ENCODE peak calls at places on chromosomes 2 and 18, in six cellular contexts. Z is GM23248; V is CD4-positive, CD25-positive, alpha-beta regulatory T cell; J is spleen; T is HCT116; L is K562. K is an unnamed sample. For H3K4me1, the result is how much of the 10 kb centered on the place peaks cover.

GRCh38 chr2:142868281-142868762 is 9.1 kb upstream of the KYNU start:
- DNase-seq in T (no peak), J (peak), V (no peak), L (no peak), Z (peak), K (peak)

GRCh38 chr2:232386740-232387450 is 8.3 kb downstream of the ALPP start:
- DNase-seq in T (no peak), J (no peak), Z (peak), V (no peak), L (no peak), K (no peak)

GRCh38 chr18:21739604-21740473 is 753 bp upstream of the MIB1 start:
- DNase-seq in T (no peak), J (peak), L (peak), Z (no peak), V (no peak), K (peak)

GRCh38 chr2:9243357-9243756 is 36.7 kb downstream of the ASAP2 start:
- DNase-seq in V (no peak), L (no peak), J (no peak), Z (no peak), T (no peak), K (no peak)

GRCh38 chr2:141393214-141393545 is 737.6 kb downstream of the LRP1B start:
- DNase-seq in Z (peak), T (no peak), V (no peak), J (no peak), L (no peak), K (no peak)

GRCh38 chr2:209473930-209474419 is 50.1 kb downstream of the MAP2 start:
- DNase-seq in L (no peak), V (no peak), J (no peak), T (peak), Z (peak), K (no peak)

GRCh38 chr18:1227025-1227424 is 322.4 kb downstream of the ADCYAP1 start:
- DNase-seq in T (no peak), L (no peak), Z (no peak), J (no peak), V (no peak), K (no peak)

GRCh38 chr18:22175326-22175725 is 5.9 kb downstream of the GATA6 start:
- DNase-seq in Z (no peak), T (no peak), L (no peak), V (no peak), J (no peak), K (no peak)

GRCh38 chr2:188819781-188820180 is 154.4 kb upstream of the COL3A1 start:
- DNase-seq in V (no peak), L (no peak), Z (no peak), T (no peak), J (no peak), K (no peak)

GRCh38 chr18:23883277-23883790 is 131.2 kb upstream of the TTC39C start:
- DNase-seq in L (no peak), V (no peak), Z (peak), J (no peak), T (no peak), K (no peak)

GRCh38 chr18:79139206-79139605 is 70.0 kb downstream of the ATP9B start:
- DNase-seq in J (no peak), T (no peak), Z (no peak), V (peak), L (no peak), K (no peak)

GRCh38 chr18:54117853-54118773 is 106.4 kb downstream of the MBD2 start:
- DNase-seq in V (no peak), J (no peak), L (no peak), T (no peak), Z (no peak), K (no peak)

GRCh38 chr2:71610671-71611070 is 157.3 kb downstream of the DYSF start:
- DNase-seq in V (no peak), Z (no peak), J (no peak), L (no peak), T (no peak), K (no peak)

GRCh38 chr18:29652797-29653196 is 1389.7 kb downstream of the DSC3 start:
- DNase-seq in Z (no peak), T (no peak), J (no peak), L (no peak), V (no peak), K (no peak)

GRCh38 chr2:60849165-60849564 is 32.2 kb upstream of the REL start:
- DNase-seq in J (no peak), Z (peak), L (no peak), V (no peak), T (no peak), K (no peak)

GRCh38 chr2:56705713-56706112 is 521.9 kb downstream of the CCDC85A start:
- DNase-seq in V (no peak), L (no peak), Z (no peak), J (no peak), T (no peak), K (no peak)

DNA sequence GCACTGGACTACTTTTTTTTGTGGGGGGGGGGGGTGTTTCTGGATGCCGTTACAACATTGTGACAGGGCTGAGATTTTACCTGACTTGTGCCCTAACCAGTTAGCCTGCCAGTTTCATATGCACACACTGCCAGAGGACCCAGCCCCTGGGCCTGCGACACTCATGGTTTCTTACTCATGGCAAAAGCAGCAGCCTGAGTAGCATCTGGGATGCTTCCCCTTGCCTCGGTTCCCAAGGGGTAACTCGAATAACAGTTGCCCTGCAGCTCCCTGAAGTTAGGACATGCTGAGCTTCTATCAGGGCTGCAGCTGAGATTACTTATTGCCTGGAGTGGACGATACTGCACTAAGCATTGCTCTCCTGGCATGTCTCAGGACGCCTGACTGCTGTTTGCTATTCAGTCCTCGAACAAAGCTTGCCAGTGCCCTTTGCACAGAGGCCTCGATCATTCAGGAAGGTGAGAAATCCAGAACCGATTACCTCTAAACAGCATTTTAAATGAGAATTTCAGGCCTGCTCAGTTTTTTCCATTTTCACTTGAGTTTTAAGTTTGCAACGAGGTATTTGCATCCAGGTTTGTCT is 48.0 kb downstream of the TRPM8 start:
- DNase-seq in J (no peak), Z (no peak), T (no peak), V (no peak), L (no peak), K (no peak)
- H3K4me1 ChIP-seq in J (under half), Z (under half), T (under half), V (under half), L (under half), K (under half)

GRCh38 chr2:64141711-64142405 is 2.4 kb downstream of the PELI1 start:
- DNase-seq in T (no peak), J (no peak), Z (peak), L (no peak), V (peak), K (no peak)
- H3K4me1 ChIP-seq in T (under half), J (half or more), Z (under half), L (under half), V (half or more), K (under half)

DNA sequence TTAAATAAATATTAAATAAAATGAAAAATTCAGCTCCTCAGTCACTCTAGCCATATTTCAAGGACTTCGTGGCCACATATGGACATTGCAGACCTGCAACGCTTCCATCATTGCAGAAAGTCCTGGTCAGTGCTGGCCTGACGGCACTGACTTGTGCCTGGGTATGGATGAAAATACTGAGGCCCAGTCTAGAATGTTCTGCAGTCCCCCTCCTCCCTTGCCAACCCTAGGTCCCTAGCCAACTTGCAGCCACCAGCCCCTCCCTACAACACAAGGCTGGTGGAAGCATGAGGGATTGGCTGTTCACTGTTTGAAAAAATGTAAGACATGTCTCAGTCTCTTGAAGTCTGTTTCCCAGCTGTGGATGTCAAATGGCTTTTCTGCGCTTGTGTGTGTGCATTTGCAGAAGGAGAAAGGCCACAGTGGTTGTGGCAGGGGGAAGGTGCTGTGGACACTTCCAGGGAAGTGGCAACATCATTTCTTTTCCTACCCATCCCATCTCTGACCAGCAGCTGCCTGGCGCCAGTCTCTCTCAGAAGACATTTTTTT is 9.9 kb downstream of the IGFBP5 start:
- DNase-seq in V (no peak), L (no peak), T (no peak), J (no peak), Z (no peak), K (no peak)
- H3K4me1 ChIP-seq in V (under half), L (under half), T (under half), J (under half), Z (under half), K (half or more)

DNA sequence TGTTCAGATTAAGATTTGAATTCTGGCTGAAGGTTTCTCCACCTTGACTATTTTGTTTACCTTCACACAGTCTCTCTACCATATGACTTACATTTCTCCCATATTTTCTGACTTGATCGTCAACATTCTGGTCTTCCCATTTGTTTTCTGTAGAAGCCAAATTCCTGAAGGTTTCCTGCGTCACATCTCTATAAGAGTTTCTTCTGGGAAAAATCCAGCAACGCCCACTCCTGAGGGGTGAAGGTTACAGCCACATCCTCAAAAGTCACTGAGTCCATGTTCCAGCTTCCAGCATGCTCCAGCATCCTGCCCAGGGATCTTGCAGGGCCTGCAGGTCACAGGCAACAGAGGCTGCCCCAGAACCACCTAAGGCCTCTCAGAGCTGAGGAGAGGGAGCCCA is 47.5 kb downstream of the NBEAL1 start:
- DNase-seq in V (no peak), J (no peak), Z (no peak), T (no peak), L (no peak), K (no peak)
- H3K4me1 ChIP-seq in V (under half), J (under half), Z (under half), T (under half), L (under half), K (under half)

GRCh38 chr2:118249970-118250369 is 161.7 kb downstream of the INSIG2 start:
- DNase-seq in T (no peak), Z (peak), V (no peak), J (no peak), L (no peak), K (no peak)

GRCh38 chr2:118244686-118245085 is 156.4 kb downstream of the INSIG2 start:
- DNase-seq in Z (no peak), T (no peak), J (no peak), V (no peak), L (no peak), K (no peak)

GRCh38 chr2:118250463-118250862 is 162.2 kb downstream of the INSIG2 start:
- DNase-seq in Z (peak), L (no peak), V (no peak), T (peak), J (no peak), K (no peak)

GRCh38 chr2:118249531-118249930 is 161.3 kb downstream of the INSIG2 start:
- DNase-seq in L (no peak), V (no peak), Z (peak), T (no peak), J (no peak), K (no peak)

GRCh38 chr2:118246726-118247125 is 158.5 kb downstream of the INSIG2 start:
- DNase-seq in Z (peak), J (no peak), T (no peak), L (no peak), V (no peak), K (peak)
- H3K4me1 ChIP-seq in Z (half or more), J (under half), T (under half), L (under half), V (under half), K (under half)

GRCh38 chr2:15733867-15734765 is 142.4 kb downstream of the DDX1 start:
- DNase-seq in L (no peak), Z (peak), V (no peak), T (no peak), J (no peak), K (no peak)
- H3K4me1 ChIP-seq in L (under half), Z (under half), V (under half), T (under half), J (under half), K (half or more)

GRCh38 chr2:69151974-69152373 is 139.0 kb downstream of the ANTXR1 start:
- DNase-seq in J (no peak), V (no peak), L (no peak), Z (no peak), T (no peak), K (no peak)
- H3K4me1 ChIP-seq in J (under half), V (under half), L (under half), Z (under half), T (under half), K (under half)

DNA sequence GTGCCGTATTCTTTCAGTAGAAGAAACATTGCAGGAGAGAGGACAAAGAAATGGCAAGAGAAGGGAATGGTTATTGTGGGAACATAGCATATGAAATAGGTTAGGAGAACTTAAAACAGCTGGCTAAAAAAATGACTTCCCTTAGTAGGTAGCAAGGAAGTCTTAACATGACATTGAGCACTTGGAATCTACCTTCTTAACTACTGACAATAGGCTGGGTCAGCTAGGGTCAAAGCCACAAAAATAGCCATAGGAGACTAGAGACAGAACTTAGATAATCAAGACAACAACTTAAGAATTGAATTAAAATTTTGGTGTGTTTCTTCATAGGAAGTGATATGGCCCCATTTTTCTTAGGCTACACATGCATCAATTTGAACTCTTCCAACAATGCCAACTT is 227.9 kb downstream of the TCF4 start:
- DNase-seq in L (no peak), V (no peak), Z (no peak), T (no peak), J (no peak), K (no peak)
- H3K4me1 ChIP-seq in L (under half), V (under half), Z (under half), T (under half), J (under half), K (under half)

GRCh38 chr18:44828080-44828479 is 147.4 kb downstream of the SETBP1 start:
- DNase-seq in Z (no peak), T (no peak), V (no peak), J (no peak), L (no peak), K (no peak)
- H3K4me1 ChIP-seq in Z (under half), T (under half), V (under half), J (under half), L (under half), K (under half)

GRCh38 chr2:217899231-217900009 is 103.4 kb downstream of the TNS1 start:
- DNase-seq in Z (peak), J (no peak), V (no peak), T (peak), L (peak), K (peak)
- H3K4me1 ChIP-seq in Z (under half), J (half or more), V (under half), T (under half), L (under half), K (half or more)